ENCODE peak calls at places on chromosomes 2 and 18, in seven cellular contexts. One of them, this sample, is unnamed.

GRCh38 chr2:231421051-231421580 is 25.6 kb downstream of the B3GNT7 start:
- DNase-seq in H1: no peak
- DNase-seq in trophoblast cell: peak; percentile 81
- DNase-seq in neuronal stem cell: no peak
- DNase-seq in mesendoderm: no peak
- DNase-seq in H9: no peak
- DNase-seq in IMR-90: no peak
- DNase-seq in this sample: no peak

GRCh38 chr2:23594079-23594494 is 209.1 kb downstream of the KLHL29 start:
- DNase-seq in H9: no peak
- DNase-seq in IMR-90: no peak
- DNase-seq in H1: no peak
- DNase-seq in neuronal stem cell: no peak
- DNase-seq in mesendoderm: no peak
- DNase-seq in trophoblast cell: peak; percentile 31
- DNase-seq in this sample: no peak

GRCh38 chr2:50719837-50720694 is 311.9 kb downstream of the NRXN1 start:
- DNase-seq in mesendoderm: no peak
- DNase-seq in H1: no peak
- DNase-seq in trophoblast cell: no peak
- DNase-seq in H9: no peak
- DNase-seq in neuronal stem cell: no peak
- DNase-seq in IMR-90: no peak
- DNase-seq in this sample: no peak

GRCh38 chr2:25076749-25077148 is 34.9 kb downstream of the EFR3B start:
- DNase-seq in IMR-90: no peak
- DNase-seq in mesendoderm: no peak
- DNase-seq in H1: no peak
- DNase-seq in trophoblast cell: no peak
- DNase-seq in neuronal stem cell: no peak
- DNase-seq in H9: no peak
- DNase-seq in this sample: peak; percentile 14

GRCh38 chr2:105486762-105487141 is 87.9 kb upstream of the FHL2 start:
- DNase-seq in IMR-90: no peak
- DNase-seq in H1: no peak
- DNase-seq in trophoblast cell: no peak
- DNase-seq in H9: no peak
- DNase-seq in neuronal stem cell: no peak
- DNase-seq in mesendoderm: no peak
- DNase-seq in this sample: no peak

GRCh38 chr18:51342815-51343214 is 145.3 kb upstream of the MEX3C start:
- DNase-seq in IMR-90: peak; percentile 1
- DNase-seq in mesendoderm: no peak
- DNase-seq in H9: no peak
- DNase-seq in neuronal stem cell: no peak
- DNase-seq in H1: no peak
- DNase-seq in trophoblast cell: peak; percentile 98
- DNase-seq in this sample: peak; percentile 91

GRCh38 chr2:127647242-127648190 is 1.6 kb downstream of the GPR17 start:
- DNase-seq in IMR-90: peak; percentile 25
- DNase-seq in H9: no peak
- DNase-seq in trophoblast cell: peak; percentile 34
- DNase-seq in H1: no peak
- DNase-seq in mesendoderm: no peak
- DNase-seq in neuronal stem cell: no peak
- DNase-seq in this sample: peak; percentile 36

GRCh38 chr2:231200805-231201474 is 2.5 kb downstream of the ARMC9 start:
- DNase-seq in neuronal stem cell: no peak
- DNase-seq in trophoblast cell: peak; percentile 81
- DNase-seq in mesendoderm: peak; percentile 77
- DNase-seq in H1: no peak
- DNase-seq in IMR-90: peak; percentile 63
- DNase-seq in H9: no peak
- DNase-seq in this sample: peak; percentile 81

GRCh38 chr2:85935746-85936208 is 47.0 kb upstream of the ST3GAL5 start:
- DNase-seq in trophoblast cell: peak; percentile 87
- DNase-seq in IMR-90: peak; percentile 71
- DNase-seq in H9: peak; percentile 52
- DNase-seq in neuronal stem cell: peak; percentile 30
- DNase-seq in H1: peak; percentile 25
- DNase-seq in mesendoderm: peak; percentile 99
- DNase-seq in this sample: peak; percentile 76

GRCh38 chr2:193793914-193794313 is 1599.2 kb upstream of the TMEFF2 start:
- DNase-seq in H1: no peak
- DNase-seq in IMR-90: no peak
- DNase-seq in trophoblast cell: peak; percentile 51
- DNase-seq in mesendoderm: no peak
- DNase-seq in H9: no peak
- DNase-seq in neuronal stem cell: no peak
- DNase-seq in this sample: no peak

GRCh38 chr2:112293636-112294401 is 18.4 kb downstream of the ZC3H6 start:
- DNase-seq in trophoblast cell: peak; percentile 68
- DNase-seq in IMR-90: no peak
- DNase-seq in H9: no peak
- DNase-seq in H1: no peak
- DNase-seq in mesendoderm: no peak
- DNase-seq in neuronal stem cell: no peak
- DNase-seq in this sample: no peak

GRCh38 chr2:205531082-205531481 is 151.2 kb upstream of the NRP2 start:
- DNase-seq in H9: no peak
- DNase-seq in neuronal stem cell: no peak
- DNase-seq in IMR-90: no peak
- DNase-seq in mesendoderm: no peak
- DNase-seq in H1: no peak
- DNase-seq in trophoblast cell: no peak
- DNase-seq in this sample: no peak

GRCh38 chr2:205539603-205540002 is 142.7 kb upstream of the NRP2 start:
- DNase-seq in mesendoderm: peak; percentile 46
- DNase-seq in IMR-90: no peak
- DNase-seq in neuronal stem cell: no peak
- DNase-seq in H1: no peak
- DNase-seq in trophoblast cell: no peak
- DNase-seq in H9: no peak
- DNase-seq in this sample: no peak

GRCh38 chr2:205540066-205540465 is 142.2 kb upstream of the NRP2 start:
- DNase-seq in mesendoderm: no peak
- DNase-seq in trophoblast cell: no peak
- DNase-seq in H9: no peak
- DNase-seq in IMR-90: no peak
- DNase-seq in neuronal stem cell: no peak
- DNase-seq in H1: no peak
- DNase-seq in this sample: no peak

GRCh38 chr2:205534997-205535396 is 147.3 kb upstream of the NRP2 start:
- DNase-seq in H1: no peak
- DNase-seq in mesendoderm: no peak
- DNase-seq in trophoblast cell: no peak
- DNase-seq in IMR-90: no peak
- DNase-seq in H9: no peak
- DNase-seq in neuronal stem cell: no peak
- DNase-seq in this sample: no peak
- H2AK5ac ChIP-seq in H1: no peak overlapping the region
- H2AK5ac ChIP-seq in mesendoderm: no peak overlapping the region
- H2AK5ac ChIP-seq in trophoblast cell: no peak overlapping the region
- H2AK5ac ChIP-seq in IMR-90: no peak overlapping the region
- H2AK5ac ChIP-seq in H9: no peak overlapping the region
- H2AK5ac ChIP-seq in neuronal stem cell: no peak overlapping the region
- H2AK5ac ChIP-seq in this sample: no peak overlapping the region

DNA sequence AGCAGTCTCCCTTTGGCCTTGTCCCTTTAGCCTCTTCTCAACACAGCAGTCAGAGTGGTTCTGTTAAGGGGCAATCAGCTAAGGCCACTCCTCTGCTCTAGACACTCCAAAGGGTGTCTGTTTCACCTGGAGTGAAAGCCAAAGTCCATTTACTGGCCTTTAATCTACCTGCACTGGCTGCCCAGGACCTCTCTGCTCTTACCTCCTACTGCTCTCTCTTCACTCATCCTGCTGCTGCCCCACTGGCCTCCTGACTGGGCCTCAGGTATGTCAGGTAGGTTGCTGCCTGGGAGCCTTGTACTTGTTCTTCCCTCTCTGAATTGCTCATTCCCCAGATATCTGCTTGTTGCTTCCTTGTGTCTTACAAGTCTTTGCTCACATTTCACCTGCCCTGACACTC is 68.2 kb downstream of the PIKFYVE start:
- DNase-seq in mesendoderm: no peak
- DNase-seq in H9: no peak
- DNase-seq in H1: no peak
- DNase-seq in trophoblast cell: no peak
- DNase-seq in neuronal stem cell: no peak
- DNase-seq in IMR-90: no peak
- DNase-seq in this sample: no peak
- H3K18ac ChIP-seq in mesendoderm: no peak overlapping the region
- H3K18ac ChIP-seq in H9: no peak overlapping the region
- H3K18ac ChIP-seq in H1: no peak overlapping the region
- H3K18ac ChIP-seq in trophoblast cell: no peak overlapping the region
- H3K18ac ChIP-seq in neuronal stem cell: no peak overlapping the region
- H3K18ac ChIP-seq in IMR-90: no peak overlapping the region
- H3K18ac ChIP-seq in this sample: no peak overlapping the region

GRCh38 chr2:241947004-241947350 is 77.4 kb downstream of the RTP5 start:
- DNase-seq in H1: no peak
- DNase-seq in neuronal stem cell: no peak
- DNase-seq in H9: no peak
- DNase-seq in IMR-90: no peak
- DNase-seq in trophoblast cell: no peak
- DNase-seq in mesendoderm: no peak
- DNase-seq in this sample: no peak
- H2AK5ac ChIP-seq in H1: no peak overlapping the region
- H2AK5ac ChIP-seq in neuronal stem cell: no peak overlapping the region
- H2AK5ac ChIP-seq in H9: no peak overlapping the region
- H2AK5ac ChIP-seq in IMR-90: no peak overlapping the region
- H2AK5ac ChIP-seq in trophoblast cell: no peak overlapping the region
- H2AK5ac ChIP-seq in mesendoderm: no peak overlapping the region
- H2AK5ac ChIP-seq in this sample: no peak overlapping the region

GRCh38 chr2:218340656-218341055 is 16.0 kb upstream of the CATIP start:
- DNase-seq in H9: no peak
- DNase-seq in IMR-90: no peak
- DNase-seq in H1: no peak
- DNase-seq in neuronal stem cell: no peak
- DNase-seq in mesendoderm: no peak
- DNase-seq in trophoblast cell: no peak
- DNase-seq in this sample: no peak
- H3K18ac ChIP-seq in H9: no peak overlapping the region
- H3K18ac ChIP-seq in IMR-90: no peak overlapping the region
- H3K18ac ChIP-seq in H1: no peak overlapping the region
- H3K18ac ChIP-seq in neuronal stem cell: peak overlapping the region; percentile 77
- H3K18ac ChIP-seq in mesendoderm: no peak overlapping the region
- H3K18ac ChIP-seq in trophoblast cell: no peak overlapping the region
- H3K18ac ChIP-seq in this sample: no peak overlapping the region

DNA sequence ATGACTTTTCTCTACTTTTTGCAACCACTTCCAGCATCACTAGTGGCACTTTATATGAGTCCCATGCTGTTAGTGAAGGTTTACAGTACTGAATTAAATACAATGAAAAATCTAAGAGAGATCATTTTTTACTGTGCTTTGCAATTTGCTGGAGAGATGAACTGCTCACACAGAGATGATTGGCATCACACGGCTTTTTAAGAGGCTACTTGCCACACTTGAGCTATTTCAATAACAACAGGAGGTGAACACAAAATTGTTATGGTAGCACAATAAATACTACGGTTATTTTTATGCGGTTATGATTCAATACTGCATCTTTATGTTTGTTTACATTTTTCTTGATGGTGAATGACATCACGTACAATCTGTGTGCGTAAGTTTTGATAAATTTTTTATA is 88.9 kb downstream of the DAW1 start:
- DNase-seq in mesendoderm: no peak
- DNase-seq in IMR-90: no peak
- DNase-seq in trophoblast cell: no peak
- DNase-seq in neuronal stem cell: no peak
- DNase-seq in H9: no peak
- DNase-seq in H1: no peak
- DNase-seq in this sample: no peak
- H2AK5ac ChIP-seq in mesendoderm: no peak overlapping the region
- H2AK5ac ChIP-seq in IMR-90: no peak overlapping the region
- H2AK5ac ChIP-seq in trophoblast cell: no peak overlapping the region
- H2AK5ac ChIP-seq in neuronal stem cell: no peak overlapping the region
- H2AK5ac ChIP-seq in H9: no peak overlapping the region
- H2AK5ac ChIP-seq in H1: no peak overlapping the region
- H2AK5ac ChIP-seq in this sample: no peak overlapping the region

This sample was measured in mesenchymal stem cell.